ENCODE peak calls at places on chromosomes 2 and 18, in seven cellular contexts. O is neural progenitor cell; C is effector memory CD4-positive, alpha-beta T cell; V is hepatocyte; J is fibroblast of lung; H is thyroid gland; S is osteoblast. A is an unnamed sample. For H3K4me1, the result is how much of the 10 kb centered on the place peaks cover.

GRCh38 chr2:105249891-105250290 is 8.3 kb downstream of the GPR45 start:
- DNase-seq in V (no peak), H (peak), S (no peak), C (no peak), O (no peak), J (no peak), A (no peak)

GRCh38 chr2:196066794-196067382 is 1.7 kb downstream of the DNAH7 start:
- DNase-seq in S (no peak), C (no peak), O (peak), V (peak), J (peak), H (no peak), A (no peak)

GRCh38 chr2:152648336-152648735 is 68.9 kb downstream of the PRPF40A start:
- DNase-seq in J (peak), O (peak), S (no peak), V (no peak), C (no peak), H (no peak), A (no peak)

GRCh38 chr2:179348921-179349320 is 84.3 kb upstream of the SESTD1 start:
- DNase-seq in S (no peak), J (no peak), O (peak), V (no peak), C (no peak), H (no peak), A (no peak)

GRCh38 chr18:34978953-34979608 is 62.1 kb upstream of the MAPRE2 start:
- DNase-seq in C (peak), J (peak), S (peak), V (peak), O (peak), H (peak), A (peak)

GRCh38 chr18:58209326-58209725 is 165.3 kb downstream of the NEDD4L start:
- DNase-seq in V (no peak), S (no peak), H (no peak), C (no peak), O (no peak), J (no peak), A (no peak)

GRCh38 chr2:199136681-199137080 is 321.1 kb downstream of the SATB2 start:
- DNase-seq in O (no peak), V (peak), S (peak), H (no peak), J (peak), C (no peak), A (no peak)

GRCh38 chr2:96147593-96148201 is 2.5 kb upstream of the DUSP2 start:
- DNase-seq in C (no peak), S (peak), J (no peak), O (no peak), V (no peak), H (no peak), A (no peak)

GRCh38 chr2:235636471-235637005 is 142.7 kb downstream of the AGAP1 start:
- DNase-seq in S (no peak), C (no peak), V (no peak), J (no peak), H (no peak), O (no peak), A (no peak)

GRCh38 chr2:6865346-6866238 is at the start of gene CMPK2:
- DNase-seq in J (peak), H (peak), V (peak), C (peak), S (peak), O (peak), A (peak)

GRCh38 chr2:11122380-11122779 is 32.9 kb upstream of the SLC66A3 start:
- DNase-seq in H (no peak), V (no peak), O (no peak), J (peak), S (no peak), C (no peak), A (peak)

GRCh38 chr18:23627964-23628363 is 34.7 kb downstream of the ANKRD29 start:
- DNase-seq in V (no peak), C (no peak), O (no peak), H (no peak), J (no peak), S (no peak), A (no peak)

GRCh38 chr2:239273280-239274234 is 127.3 kb downstream of the HDAC4 start:
- DNase-seq in J (no peak), C (no peak), O (no peak), S (peak), V (no peak), H (no peak), A (peak)
- H3K4me1 ChIP-seq in J (under half), C (under half), O (under half), S (under half), V (under half), H (under half), A (under half)

DNA sequence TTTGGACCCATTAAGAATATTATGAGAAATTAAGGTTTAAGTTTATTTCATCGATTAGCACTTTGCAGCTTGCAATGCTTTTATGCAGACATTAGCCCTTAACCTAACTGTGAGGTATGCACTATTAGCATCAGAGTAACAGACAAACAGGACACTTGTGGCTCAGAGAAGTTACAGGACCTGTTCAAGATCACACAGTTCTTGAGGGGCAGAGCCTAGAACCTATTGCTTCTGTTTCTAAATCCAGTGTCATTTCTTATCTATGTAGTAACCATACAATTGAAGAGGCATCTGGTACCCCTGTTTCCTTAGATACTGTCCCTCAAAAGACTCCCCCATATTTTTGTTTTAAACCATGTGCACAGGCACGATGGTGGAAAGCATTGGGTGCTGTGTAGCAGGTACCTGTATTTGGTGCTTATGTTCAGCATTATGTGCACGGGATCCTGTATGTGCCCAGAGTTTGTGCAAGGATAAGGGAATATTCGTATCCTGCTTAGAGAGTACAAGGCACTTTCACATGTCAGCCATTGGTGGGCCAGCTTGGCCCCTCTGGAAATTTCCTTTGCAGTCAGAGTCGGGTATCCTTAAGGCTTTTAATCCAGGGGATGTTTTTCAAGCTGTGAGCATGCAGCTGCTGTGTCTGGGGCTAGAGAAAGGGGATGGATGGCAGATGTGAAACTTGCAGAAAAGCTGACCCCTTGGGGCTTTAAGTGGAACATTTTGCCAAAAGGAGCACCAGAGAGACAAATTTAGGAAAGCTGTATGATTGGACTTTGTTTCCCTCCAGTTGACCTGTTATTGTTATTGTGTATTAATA is 2.0 kb downstream of the LBH start:
- DNase-seq in J (no peak), V (no peak), C (no peak), H (no peak), O (peak), S (peak), A (no peak)
- H3K4me1 ChIP-seq in J (under half), V (under half), C (half or more), H (under half), O (under half), S (under half), A (under half)

DNA sequence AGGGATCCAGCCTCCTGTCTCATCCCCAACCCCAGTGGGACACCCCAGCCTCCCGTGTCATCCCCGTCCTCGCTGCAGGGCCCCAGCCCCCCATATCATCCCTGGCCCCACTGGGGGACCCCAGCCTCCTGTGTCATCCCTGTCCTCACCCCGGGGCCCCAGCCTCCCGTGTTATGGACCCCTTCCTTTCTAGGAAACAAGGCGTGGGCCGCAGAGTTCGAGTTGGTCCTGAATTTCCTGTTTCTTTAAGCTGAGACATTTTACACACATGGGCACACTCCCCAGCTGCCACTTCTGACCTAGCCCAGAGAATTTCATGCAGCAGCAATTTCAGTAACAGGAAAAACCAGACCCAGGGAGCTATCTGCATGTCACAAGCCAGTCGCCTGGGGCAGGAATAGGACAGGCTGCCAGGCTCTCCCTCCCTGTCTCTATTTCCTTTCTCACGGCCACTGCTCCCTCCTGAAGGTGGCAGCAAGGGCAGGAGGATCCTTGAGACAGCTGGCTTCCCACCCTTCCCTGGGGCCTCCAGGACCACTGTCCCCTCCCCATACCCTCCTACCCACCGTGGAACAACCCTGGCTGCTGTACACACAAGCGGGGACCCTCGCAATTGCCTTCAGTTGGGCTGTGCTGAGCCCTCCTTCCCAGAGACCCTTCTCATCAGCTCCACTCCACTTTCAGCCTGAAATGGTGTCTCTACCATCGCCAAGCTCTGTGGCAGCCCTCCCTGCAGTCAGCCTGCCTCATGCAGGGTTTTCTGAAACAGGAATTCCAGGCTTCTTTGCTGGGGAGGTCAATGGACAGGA is 141.9 kb upstream of the ID2 start:
- DNase-seq in C (no peak), J (no peak), H (peak), O (peak), V (peak), S (peak), A (peak)
- H3K4me1 ChIP-seq in C (half or more), J (under half), H (under half), O (under half), V (half or more), S (under half), A (under half)

GRCh38 chr2:237200462-237200861 is 114.8 kb downstream of the COPS8 start:
- DNase-seq in C (no peak), S (no peak), V (no peak), H (no peak), J (no peak), O (no peak), A (no peak)
- H3K4me1 ChIP-seq in C (under half), S (half or more), V (under half), H (under half), J (half or more), O (under half), A (under half)

GRCh38 chr2:239300242-239300641 is 100.6 kb downstream of the HDAC4 start:
- DNase-seq in C (no peak), O (no peak), H (no peak), J (no peak), S (no peak), V (no peak), A (no peak)
- H3K4me1 ChIP-seq in C (under half), O (under half), H (under half), J (under half), S (under half), V (half or more), A (under half)

DNA sequence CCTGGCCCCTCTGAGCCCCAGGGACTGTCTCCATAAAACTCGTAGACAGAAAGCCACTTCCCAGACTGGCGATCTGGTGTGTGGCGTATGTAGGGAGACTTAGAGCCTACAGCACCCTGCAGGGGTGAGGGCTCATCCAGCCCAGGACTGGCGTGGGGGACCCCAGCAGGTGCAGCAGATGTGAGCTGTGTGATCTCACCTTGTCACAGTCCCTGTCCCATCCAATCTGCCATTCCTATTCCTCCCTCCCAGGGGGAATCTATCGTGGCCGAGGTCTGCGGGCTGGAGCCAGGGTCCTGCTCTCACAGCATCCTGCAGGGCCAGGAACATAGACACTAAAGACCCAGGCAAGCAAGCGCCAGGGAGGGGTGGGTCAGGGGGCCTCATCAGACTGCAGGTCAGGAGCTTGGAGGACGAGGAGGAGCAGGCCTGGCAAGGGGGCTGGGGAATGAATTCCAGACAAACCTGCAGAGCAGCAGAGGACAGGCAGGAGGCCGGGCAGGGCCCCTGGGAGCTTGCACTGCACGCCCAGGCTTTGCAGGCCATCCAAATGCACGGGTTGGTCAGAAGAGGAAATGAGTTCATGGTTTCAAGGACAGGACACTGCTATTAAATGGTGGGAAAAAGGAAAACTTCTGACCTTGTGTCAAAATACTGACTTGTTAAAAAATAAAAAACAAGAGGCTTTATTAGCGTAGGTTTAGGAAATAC is 32.5 kb downstream of the HS6ST1 start:
- DNase-seq in O (no peak), V (no peak), J (no peak), H (no peak), S (peak), C (no peak), A (peak)
- H3K4me1 ChIP-seq in O (under half), V (under half), J (under half), H (under half), S (under half), C (under half), A (under half)

A was measured in right lobe of liver.